ENCODE peak calls at places on chromosomes 16 and 17, in six cellular contexts. D, B, M, Z, S and V are unnamed samples. For H3K27me3, the result is how much of the 10 kb centered on the place peaks cover.

GRCh38 chr17:8698142-8699050 is 46.2 kb downstream of the CCDC42 start:
- DNase-seq in D (peak), B (no peak), M (no peak), Z (peak), S (peak), V (peak)

GRCh38 chr16:17076121-17076757 is 394.5 kb downstream of the XYLT1 start:
- DNase-seq in D (no peak), B (no peak), M (no peak), Z (no peak), S (no peak), V (no peak)

GRCh38 chr16:70267516-70267915 is 15.8 kb upstream of the EXOSC6 start:
- DNase-seq in D (no peak), B (peak), M (peak), Z (no peak), S (no peak), V (no peak)

GRCh38 chr16:57795431-57795878 is 6.8 kb downstream of the KIFC3 start:
- DNase-seq in D (no peak), B (peak), M (peak), Z (no peak), S (peak), V (no peak)

GRCh38 chr16:89330177-89330856 is 112.8 kb downstream of the ZNF778 start:
- DNase-seq in D (no peak), B (peak), M (no peak), Z (no peak), S (peak), V (no peak)

GRCh38 chr16:4599037-4599436 is 15.7 kb downstream of the UBALD1 start:
- DNase-seq in D (no peak), B (no peak), M (no peak), Z (no peak), S (no peak), V (no peak)

GRCh38 chr17:28554565-28554964 is 2.1 kb upstream of the UNC119 start:
- DNase-seq in D (no peak), B (no peak), M (no peak), Z (no peak), S (no peak), V (no peak)

GRCh38 chr17:12667299-12667958 is 1.7 kb downstream of the MYOCD start:
- DNase-seq in D (peak), B (no peak), M (no peak), Z (peak), S (peak), V (peak)

GRCh38 chr16:81864646-81865382 is 85.7 kb downstream of the PLCG2 start:
- DNase-seq in D (no peak), B (no peak), M (no peak), Z (no peak), S (no peak), V (no peak)

GRCh38 chr16:87374313-87374712 is 9.3 kb downstream of the FBXO31 start:
- DNase-seq in D (no peak), B (no peak), M (no peak), Z (peak), S (no peak), V (no peak)

GRCh38 chr17:82702161-82702932 is 3.8 kb upstream of the RAB40B start:
- DNase-seq in D (no peak), B (no peak), M (no peak), Z (no peak), S (no peak), V (no peak)

GRCh38 chr16:67170168-67170947 is at the start of gene NOL3:
- DNase-seq in D (peak), B (no peak), M (no peak), Z (peak), S (peak), V (peak)

GRCh38 chr17:4856937-4857314 is 23.8 kb downstream of the MINK1 start:
- DNase-seq in D (no peak), B (no peak), M (no peak), Z (no peak), S (no peak), V (no peak)

GRCh38 chr16:30378236-30379164 is 3.9 kb downstream of the SEPTIN1 start:
- DNase-seq in D (peak), B (peak), M (peak), Z (peak), S (peak), V (peak)
- TF ChIP-seq CTCF in D (no peak), B (no peak), M (no peak), Z (no peak), S (no peak), V (peak)

DNA sequence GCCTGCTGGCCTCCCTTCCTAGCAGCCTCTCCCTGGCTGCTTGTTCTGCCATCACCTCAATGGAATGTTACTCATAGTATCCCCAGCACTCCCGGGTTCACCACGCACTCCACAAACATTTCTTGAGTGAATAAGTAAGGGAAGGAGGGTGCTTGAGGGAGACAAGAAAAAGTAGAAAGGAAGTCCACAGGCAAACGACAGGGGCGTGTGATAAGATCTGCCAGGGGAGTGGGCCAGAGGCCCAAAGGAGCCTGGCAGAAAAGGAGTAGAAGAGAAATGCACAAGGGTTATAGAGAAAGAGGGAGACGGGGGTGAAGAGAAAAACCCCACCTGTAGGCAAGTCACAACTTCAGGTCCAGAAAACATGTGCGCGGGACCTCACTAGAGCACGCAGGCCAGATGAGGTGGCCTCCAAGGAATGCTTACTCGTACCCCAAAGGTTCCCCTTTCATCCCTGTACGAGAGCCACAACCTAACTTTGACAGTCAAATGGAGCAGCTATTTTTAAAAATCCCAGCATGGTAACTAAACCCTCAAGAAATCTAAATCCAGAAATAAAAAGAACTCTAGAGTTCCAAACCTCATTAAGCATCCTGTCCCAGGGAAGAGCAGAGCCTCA is 6.6 kb downstream of the ZDHHC7 start:
- DNase-seq in D (peak), B (no peak), M (no peak), Z (no peak), S (no peak), V (peak)
- H3K27ac ChIP-seq in D (peak), B (no peak), M (no peak), Z (peak), S (peak), V (peak)

GRCh38 chr17:1963250-1963649 is 61.9 kb downstream of the RTN4RL1 start:
- DNase-seq in D (no peak), B (no peak), M (no peak), Z (no peak), S (no peak), V (no peak)

GRCh38 chr17:1969712-1970111 is 55.4 kb downstream of the RTN4RL1 start:
- DNase-seq in D (no peak), B (no peak), M (no peak), Z (no peak), S (no peak), V (no peak)

GRCh38 chr17:1965556-1966273 is 59.4 kb downstream of the RTN4RL1 start:
- DNase-seq in D (no peak), B (no peak), M (no peak), Z (no peak), S (no peak), V (no peak)

GRCh38 chr17:1967092-1967662 is 58.0 kb downstream of the RTN4RL1 start:
- DNase-seq in D (no peak), B (peak), M (no peak), Z (no peak), S (peak), V (no peak)

GRCh38 chr17:1966274-1967086 is 58.7 kb downstream of the RTN4RL1 start:
- DNase-seq in D (no peak), B (no peak), M (no peak), Z (no peak), S (no peak), V (no peak)
- H3K27me3 ChIP-seq in D (under half), B (under half), M (under half), Z (under half), S (under half), V (under half)

GRCh38 chr17:30093463-30094147 is 23.0 kb upstream of the NSRP1 start:
- DNase-seq in D (peak), B (peak), M (peak), Z (no peak), S (peak), V (no peak)

GRCh38 chr17:30091166-30091670 is 25.4 kb upstream of the NSRP1 start:
- DNase-seq in D (no peak), B (no peak), M (no peak), Z (no peak), S (no peak), V (no peak)

GRCh38 chr17:30092886-30093285 is 23.7 kb upstream of the NSRP1 start:
- DNase-seq in D (no peak), B (no peak), M (no peak), Z (no peak), S (no peak), V (no peak)

GRCh38 chr17:30091771-30092170 is 24.8 kb upstream of the NSRP1 start:
- DNase-seq in D (no peak), B (no peak), M (no peak), Z (no peak), S (no peak), V (no peak)

DNA sequence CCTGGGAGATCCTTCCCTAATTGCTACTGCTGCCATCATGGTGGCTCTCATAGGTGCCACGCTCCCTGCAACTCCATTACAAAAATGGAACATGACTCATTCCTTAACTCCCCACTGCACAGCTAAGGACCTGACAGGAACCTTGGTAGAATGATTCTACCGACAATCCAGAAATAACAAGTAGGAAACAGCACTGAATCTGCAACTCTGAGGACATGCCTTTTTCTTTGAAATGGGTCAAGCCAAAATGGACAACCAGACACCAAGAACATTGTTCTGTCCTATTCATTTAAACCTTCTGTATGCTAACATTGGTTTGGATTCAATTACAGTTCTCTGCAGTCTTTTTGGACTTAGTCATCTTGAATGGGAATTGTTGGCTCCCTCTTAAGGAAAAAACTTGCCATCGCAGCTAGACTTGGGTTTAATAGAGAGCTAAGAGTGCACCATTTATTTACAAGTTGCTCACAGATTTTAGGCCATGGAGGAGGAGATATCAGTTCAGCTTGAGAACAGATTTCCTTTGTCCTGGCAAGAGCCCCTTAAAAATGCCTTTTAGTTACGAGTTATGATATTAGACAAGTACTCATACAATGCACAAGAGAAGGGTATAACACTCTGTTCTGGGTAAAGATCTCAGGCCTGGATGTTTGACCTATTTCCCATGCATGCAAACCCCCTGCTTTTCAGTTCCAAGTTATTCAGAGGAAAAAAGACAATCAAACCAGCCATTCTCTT is 20.9 kb upstream of the NSRP1 start:
- DNase-seq in D (no peak), B (no peak), M (no peak), Z (no peak), S (no peak), V (peak)
- TF ChIP-seq CTCF in D (no peak), B (peak), M (peak), Z (peak), S (no peak), V (peak)

DNA sequence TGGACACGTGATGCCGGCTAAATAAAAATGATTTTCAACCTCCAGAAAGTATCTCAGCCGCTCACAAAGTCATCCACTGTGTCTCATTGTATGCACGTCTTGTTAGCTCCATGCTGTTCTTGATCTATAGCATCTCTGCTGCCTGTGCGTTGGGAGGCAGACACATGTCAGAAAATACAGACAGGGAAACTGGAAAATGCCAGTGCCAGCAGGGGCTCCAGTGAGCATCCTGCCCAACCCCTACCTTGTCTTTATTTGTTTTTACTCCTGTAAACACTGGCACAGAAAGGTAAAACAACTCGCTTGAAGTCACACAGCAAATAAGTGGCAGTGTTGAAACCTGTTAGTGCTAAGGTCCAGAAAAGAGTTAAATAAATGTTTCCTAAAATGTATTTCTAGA is 208.1 kb upstream of the ASIC2 start:
- DNase-seq in D (no peak), B (no peak), M (no peak), Z (no peak), S (no peak), V (no peak)
- H3K27ac ChIP-seq in D (no peak), B (no peak), M (no peak), Z (no peak), S (no peak), V (no peak)

DNA sequence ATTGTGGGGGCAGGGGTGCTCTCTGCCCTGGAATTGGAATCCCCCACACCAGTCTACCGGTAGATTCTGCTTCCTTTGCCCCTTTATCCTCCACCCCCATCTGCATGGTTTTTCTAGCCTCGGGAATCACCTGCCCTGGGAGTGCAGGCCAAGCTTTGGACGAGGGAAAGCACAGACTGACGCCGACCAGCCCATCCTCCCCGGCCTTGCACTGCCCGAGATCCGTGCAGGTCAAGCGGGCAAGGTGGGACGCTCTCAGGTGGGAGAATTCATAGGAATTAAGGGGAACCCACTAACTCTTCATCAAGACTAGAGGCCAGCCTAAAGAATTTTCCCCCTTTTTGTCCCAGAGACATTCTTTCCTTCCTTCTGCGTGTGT is 9.9 kb upstream of the HOXB13 start:
- DNase-seq in D (no peak), B (no peak), M (no peak), Z (no peak), S (no peak), V (no peak)
- H3K27me3 ChIP-seq in D (under half), B (half or more), M (half or more), Z (half or more), S (under half), V (half or more)